ENCODE peak calls at places on chromosomes 11 and 22, in six cellular contexts. R, Z, V, J, U and A are unnamed samples.

GRCh38 chr11:39442177-39442576 is 2017.3 kb downstream of the LRRC4C start:
- DNase-seq in R (no peak), Z (no peak), V (no peak), J (no peak), U (no peak), A (no peak)

GRCh38 chr11:106854429-106854828 is 163.8 kb downstream of the GUCY1A2 start:
- DNase-seq in R (no peak), Z (no peak), V (no peak), J (no peak), U (no peak), A (no peak)

GRCh38 chr11:18527512-18527911 is 770 bp upstream of the TSG101 start:
- DNase-seq in R (no peak), Z (no peak), V (peak; percentile 78), J (no peak), U (no peak), A (peak; percentile 29)

GRCh38 chr11:34926831-34927132 is 10.4 kb downstream of the PDHX start:
- DNase-seq in R (no peak), Z (no peak), V (no peak), J (no peak), U (no peak), A (no peak)

GRCh38 chr22:40265783-40266182 is 80.5 kb upstream of the ADSL start:
- DNase-seq in R (no peak), Z (no peak), V (peak; percentile 13), J (no peak), U (no peak), A (no peak)

GRCh38 chr22:28716686-28717085 is 24.9 kb downstream of the CHEK2 start:
- DNase-seq in R (no peak), Z (no peak), V (no peak), J (no peak), U (no peak), A (no peak)

GRCh38 chr11:64355078-64355940 is 3.7 kb upstream of the RPS6KA4 start:
- DNase-seq in R (peak; percentile 48), Z (peak; percentile 86), V (peak; percentile 87), J (peak; percentile 89), U (peak; percentile 82), A (no peak)

GRCh38 chr11:108734956-108735559 is 70.2 kb downstream of the DDX10 start:
- DNase-seq in R (no peak), Z (no peak), V (no peak), J (no peak), U (no peak), A (no peak)

GRCh38 chr22:21450320-21450831 is 16.8 kb upstream of the TMEM191C start:
- DNase-seq in R (no peak), Z (no peak), V (no peak), J (peak; percentile 40), U (no peak), A (no peak)

GRCh38 chr22:31098633-31099110 is 8.7 kb downstream of the SELENOM start:
- DNase-seq in R (no peak), Z (peak; percentile 77), V (no peak), J (peak; percentile 92), U (no peak), A (no peak)